ENCODE peak calls at places on chromosome 13, in four cellular contexts. X is OCI-LY7, H is testis, B is tibial nerve. I is an unnamed sample.

GRCh38 chr13:105991622-105992254 is 543.7 kb downstream of the EFNB2 start:
- DNase-seq in H (no peak), B (no peak), X (no peak), I (no peak)

GRCh38 chr13:47250141-47250540 is 353.3 kb upstream of the HTR2A start:
- DNase-seq in X (no peak), B (no peak), H (no peak), I (no peak)

GRCh38 chr13:70668293-70668692 is 560.0 kb upstream of the KLHL1 start:
- DNase-seq in H (no peak), X (no peak), B (no peak), I (no peak)

GRCh38 chr13:84607614-84608013 is 725.3 kb upstream of the SLITRK1 start:
- DNase-seq in H (peak), X (no peak), B (peak), I (peak)

GRCh38 chr13:32247887-32248286 is 67.3 kb downstream of the ZAR1L start:
- DNase-seq in X (no peak), B (no peak), H (no peak), I (no peak)

GRCh38 chr13:40187324-40187795 is 479.1 kb downstream of the FOXO1 start:
- DNase-seq in X (no peak), H (no peak), B (no peak), I (no peak)

GRCh38 chr13:20035130-20035529 is 76.6 kb downstream of the ZMYM2 start:
- DNase-seq in X (no peak), H (no peak), B (no peak), I (no peak)

GRCh38 chr13:99203601-99204579 is 3.2 kb downstream of the UBAC2 start:
- DNase-seq in B (no peak), H (no peak), X (no peak), I (no peak)

GRCh38 chr13:36054041-36054440 is 77.1 kb downstream of the DCLK1 start:
- DNase-seq in X (no peak), H (no peak), B (no peak), I (no peak)

GRCh38 chr13:109243311-109243951 is 543.0 kb downstream of the IRS2 start:
- DNase-seq in H (no peak), X (no peak), B (no peak), I (peak)

GRCh38 chr13:67299072-67299635 is 69.0 kb upstream of the PCDH9 start:
- DNase-seq in B (no peak), H (no peak), X (no peak), I (peak)

GRCh38 chr13:45792827-45793303 is 58.7 kb downstream of the SIAH3 start:
- DNase-seq in H (no peak), X (no peak), B (no peak), I (no peak)

GRCh38 chr13:84686973-84687372 is 804.7 kb upstream of the SLITRK1 start:
- DNase-seq in H (no peak), B (no peak), X (no peak), I (no peak)

GRCh38 chr13:61255035-61255796 is 160.4 kb downstream of the PCDH20 start:
- DNase-seq in H (no peak), B (no peak), X (peak), I (no peak)

GRCh38 chr13:26872444-26873173 is 112.0 kb upstream of the GPR12 start:
- DNase-seq in B (no peak), X (peak), H (peak), I (no peak)

GRCh38 chr13:24624801-24625231 is 55.4 kb upstream of the ATP12A start:
- DNase-seq in B (no peak), H (no peak), X (no peak), I (no peak)

GRCh38 chr13:27821566-27821965 is 29.3 kb downstream of the GSX1 start:
- DNase-seq in B (no peak), X (no peak), H (no peak), I (no peak)

GRCh38 chr13:25844559-25845434 is 207.0 kb downstream of the SHISA2 start:
- DNase-seq in X (no peak), H (no peak), B (no peak), I (no peak)

GRCh38 chr13:64054306-64054705 is 2638.7 kb upstream of the PCDH20 start:
- DNase-seq in H (no peak), X (no peak), B (no peak), I (no peak)

GRCh38 chr13:26300140-26300539 is 46.2 kb downstream of the CDK8 start:
- DNase-seq in H (no peak), X (no peak), B (no peak), I (no peak)

GRCh38 chr13:75901509-75901908 is 265.4 kb downstream of the LMO7 start:
- DNase-seq in X (no peak), B (no peak), H (no peak), I (no peak)

GRCh38 chr13:84672616-84673015 is 790.3 kb upstream of the SLITRK1 start:
- DNase-seq in B (no peak), X (no peak), H (no peak), I (no peak)

GRCh38 chr13:30752201-30752797 is 17.0 kb downstream of the ALOX5AP start:
- DNase-seq in B (no peak), X (no peak), H (no peak), I (no peak)

GRCh38 chr13:52884429-52884828 is 36.0 kb upstream of the PCDH8 start:
- DNase-seq in H (no peak), X (no peak), B (no peak), I (no peak)

GRCh38 chr13:44273991-44274810 is 99.4 kb upstream of the SERP2 start:
- DNase-seq in H (no peak), B (no peak), X (peak), I (peak)
- H3K4me3 ChIP-seq in H (no peak), B (peak), X (peak), I (peak)

GRCh38 chr13:114144606-114145244 is 12.3 kb upstream of the RASA3 start:
- DNase-seq in X (no peak), B (no peak), H (no peak), I (no peak)

GRCh38 chr13:114142640-114143490 is 10.4 kb upstream of the RASA3 start:
- DNase-seq in X (peak), B (no peak), H (no peak), I (no peak)

GRCh38 chr13:114145256-114145655 is 12.8 kb upstream of the RASA3 start:
- DNase-seq in X (peak), H (no peak), B (no peak), I (no peak)

GRCh38 chr13:114145722-114146121 is 13.3 kb upstream of the RASA3 start:
- DNase-seq in B (no peak), X (no peak), H (no peak), I (no peak)

GRCh38 chr13:114143806-114144605 is 11.6 kb upstream of the RASA3 start:
- DNase-seq in X (peak), B (no peak), H (no peak), I (no peak)
- TF ChIP-seq CTCF in X (peak), B (no peak), H (no peak), I (peak)

GRCh38 chr13:102401755-102402154 is at the start of gene FGF14:
- DNase-seq in H (no peak), X (no peak), B (no peak), I (no peak)
- H3K27ac ChIP-seq in H (no peak), X (no peak), B (no peak), I (no peak)

GRCh38 chr13:112711528-112712265 is 21.9 kb downstream of the ATP11A start:
- DNase-seq in B (peak), X (no peak), H (peak), I (peak)
- H3K4me3 ChIP-seq in B (peak), X (no peak), H (no peak), I (peak)